ENCODE peak calls at places on chromosome 22, in four cellular contexts. E is activated T-cell treated with anti-CD3 and anti-CD28 coated beads, Interleukin-2, amount 50 U/mL, for 1 hour; H is mammary epithelial cell; L is stomach. I is an unnamed sample.

GRCh38 chr22:46509416-46510089 is 27.9 kb downstream of the CELSR1 start:
- DNase-seq in E (no peak), H (no peak), L (no peak), I (no peak)

GRCh38 chr22:39175127-39176066 is 22.9 kb upstream of the CBX7 start:
- DNase-seq in E (no peak), H (no peak), L (no peak), I (no peak)

GRCh38 chr22:26086359-26086758 is 82.9 kb upstream of the SEZ6L start:
- DNase-seq in E (no peak), H (no peak), L (no peak), I (no peak)

GRCh38 chr22:37157516-37158289 is 8.0 kb upstream of the IL2RB start:
- DNase-seq in E (no peak), H (peak; percentile 63), L (no peak), I (no peak)

GRCh38 chr22:19820880-19821522 is 33.7 kb downstream of the GNB1L start:
- DNase-seq in E (no peak), H (no peak), L (peak; percentile 19), I (peak; percentile 21)

GRCh38 chr22:50548913-50549790 is 3.5 kb downstream of the KLHDC7B start:
- DNase-seq in E (no peak), H (no peak), L (no peak), I (no peak)

GRCh38 chr22:19522190-19522880 is 1.9 kb downstream of the CLDN5 start:
- DNase-seq in E (no peak), H (no peak), L (no peak), I (no peak)

GRCh38 chr22:21449531-21450319 is 17.5 kb upstream of the TMEM191C start:
- DNase-seq in E (no peak), H (no peak), L (peak; percentile 19), I (no peak)

GRCh38 chr22:23207786-23208325 is 27.5 kb downstream of the BCR start:
- DNase-seq in E (no peak), H (no peak), L (no peak), I (no peak)

GRCh38 chr22:35464399-35464798 is 64.5 kb downstream of the MCM5 start:
- DNase-seq in E (no peak), H (no peak), L (no peak), I (no peak)

GRCh38 chr22:49239264-49240015 is 588.2 kb downstream of the BRD1 start:
- DNase-seq in E (no peak), H (no peak), L (no peak), I (no peak)

GRCh38 chr22:49271831-49272230 is 555.8 kb downstream of the BRD1 start:
- DNase-seq in E (no peak), H (no peak), L (peak; percentile 16), I (peak; percentile 4)